ENCODE peak calls at places on chromosomes 7 and 10, in six cellular contexts. One of them, this sample, is unnamed. For H3K9me3, the result is how much of the 10 kb centered on the place peaks cover.

GRCh38 chr7:33854178-33854577 is 51.2 kb upstream of the BMPER start:
- DNase-seq in stomach: no peak
- DNase-seq in gastrocnemius medialis: no peak
- DNase-seq in A549: no peak
- DNase-seq in endothelial cell of umbilical vein: no peak
- DNase-seq in tibial nerve: no peak
- DNase-seq in this sample: no peak

GRCh38 chr7:65722361-65722792 is 150.5 kb upstream of the VKORC1L1 start:
- DNase-seq in stomach: peak
- DNase-seq in A549: peak
- DNase-seq in gastrocnemius medialis: peak
- DNase-seq in endothelial cell of umbilical vein: peak
- DNase-seq in tibial nerve: peak
- DNase-seq in this sample: no peak

GRCh38 chr10:97117372-97117771 is 68.4 kb downstream of the SLIT1 start:
- DNase-seq in tibial nerve: no peak
- DNase-seq in stomach: no peak
- DNase-seq in A549: peak
- DNase-seq in gastrocnemius medialis: no peak
- DNase-seq in endothelial cell of umbilical vein: peak
- DNase-seq in this sample: no peak

GRCh38 chr10:112343056-112343806 is 30.7 kb upstream of the ACSL5 start:
- DNase-seq in A549: no peak
- DNase-seq in tibial nerve: no peak
- DNase-seq in stomach: no peak
- DNase-seq in endothelial cell of umbilical vein: peak
- DNase-seq in gastrocnemius medialis: no peak
- DNase-seq in this sample: no peak

GRCh38 chr10:43891241-43891640 is 242.6 kb upstream of the ZNF32 start:
- DNase-seq in tibial nerve: no peak
- DNase-seq in gastrocnemius medialis: no peak
- DNase-seq in endothelial cell of umbilical vein: no peak
- DNase-seq in stomach: no peak
- DNase-seq in A549: no peak
- DNase-seq in this sample: no peak

GRCh38 chr7:87624628-87625027 is 3.6 kb upstream of the RUNDC3B start:
- DNase-seq in tibial nerve: no peak
- DNase-seq in stomach: no peak
- DNase-seq in A549: no peak
- DNase-seq in endothelial cell of umbilical vein: no peak
- DNase-seq in gastrocnemius medialis: no peak
- DNase-seq in this sample: no peak

GRCh38 chr7:2629740-2630681 is 1.8 kb upstream of the TTYH3 start:
- DNase-seq in endothelial cell of umbilical vein: no peak
- DNase-seq in stomach: peak
- DNase-seq in gastrocnemius medialis: no peak
- DNase-seq in tibial nerve: no peak
- DNase-seq in A549: no peak
- DNase-seq in this sample: no peak

GRCh38 chr7:107874605-107875446 is 16.2 kb upstream of the DLD start:
- DNase-seq in endothelial cell of umbilical vein: peak
- DNase-seq in A549: peak
- DNase-seq in tibial nerve: peak
- DNase-seq in stomach: peak
- DNase-seq in gastrocnemius medialis: peak
- DNase-seq in this sample: no peak

GRCh38 chr7:123594813-123595241 is 6.8 kb upstream of the ASB15 start:
- DNase-seq in endothelial cell of umbilical vein: no peak
- DNase-seq in A549: no peak
- DNase-seq in gastrocnemius medialis: no peak
- DNase-seq in tibial nerve: no peak
- DNase-seq in stomach: no peak
- DNase-seq in this sample: no peak

GRCh38 chr10:95478935-95479334 is 82.2 kb downstream of the SORBS1 start:
- DNase-seq in stomach: no peak
- DNase-seq in endothelial cell of umbilical vein: peak
- DNase-seq in A549: no peak
- DNase-seq in gastrocnemius medialis: peak
- DNase-seq in tibial nerve: peak
- DNase-seq in this sample: no peak

GRCh38 chr7:20340839-20341238 is 10.1 kb downstream of the ITGB8 start:
- DNase-seq in gastrocnemius medialis: no peak
- DNase-seq in A549: no peak
- DNase-seq in endothelial cell of umbilical vein: no peak
- DNase-seq in tibial nerve: no peak
- DNase-seq in stomach: peak
- DNase-seq in this sample: no peak

GRCh38 chr7:22663319-22663718 is 63.7 kb upstream of the IL6 start:
- DNase-seq in stomach: no peak
- DNase-seq in tibial nerve: no peak
- DNase-seq in endothelial cell of umbilical vein: peak
- DNase-seq in gastrocnemius medialis: no peak
- DNase-seq in A549: no peak
- DNase-seq in this sample: no peak

GRCh38 chr10:3655528-3655927 is 129.5 kb downstream of the KLF6 start:
- DNase-seq in A549: no peak
- DNase-seq in stomach: no peak
- DNase-seq in tibial nerve: no peak
- DNase-seq in endothelial cell of umbilical vein: no peak
- DNase-seq in gastrocnemius medialis: no peak
- DNase-seq in this sample: no peak

GRCh38 chr7:116578526-116578925 is 53.7 kb downstream of the CAV1 start:
- DNase-seq in gastrocnemius medialis: no peak
- DNase-seq in tibial nerve: no peak
- DNase-seq in A549: no peak
- DNase-seq in endothelial cell of umbilical vein: no peak
- DNase-seq in stomach: no peak
- DNase-seq in this sample: no peak

GRCh38 chr10:21518629-21519321 is 6.7 kb downstream of the SKIDA1 start:
- DNase-seq in stomach: no peak
- DNase-seq in tibial nerve: no peak
- DNase-seq in gastrocnemius medialis: no peak
- DNase-seq in endothelial cell of umbilical vein: peak
- DNase-seq in A549: no peak
- DNase-seq in this sample: no peak

GRCh38 chr7:7808156-7808555 is 89.7 kb upstream of the RPA3 start:
- DNase-seq in A549: peak
- DNase-seq in tibial nerve: no peak
- DNase-seq in endothelial cell of umbilical vein: no peak
- DNase-seq in gastrocnemius medialis: no peak
- DNase-seq in stomach: no peak
- DNase-seq in this sample: no peak

GRCh38 chr7:49721441-49721840 is 52.0 kb upstream of the VWC2 start:
- DNase-seq in stomach: no peak
- DNase-seq in tibial nerve: no peak
- DNase-seq in A549: no peak
- DNase-seq in endothelial cell of umbilical vein: no peak
- DNase-seq in gastrocnemius medialis: no peak
- DNase-seq in this sample: no peak

GRCh38 chr10:33009244-33010131 is 51.5 kb upstream of the ITGB1 start:
- DNase-seq in stomach: no peak
- DNase-seq in tibial nerve: no peak
- DNase-seq in endothelial cell of umbilical vein: no peak
- DNase-seq in A549: no peak
- DNase-seq in gastrocnemius medialis: no peak
- DNase-seq in this sample: no peak

GRCh38 chr10:33005322-33006282 is 47.6 kb upstream of the ITGB1 start:
- DNase-seq in endothelial cell of umbilical vein: peak
- DNase-seq in tibial nerve: peak
- DNase-seq in A549: peak
- DNase-seq in stomach: peak
- DNase-seq in gastrocnemius medialis: peak
- DNase-seq in this sample: no peak

GRCh38 chr10:33006342-33006887 is 48.4 kb upstream of the ITGB1 start:
- DNase-seq in A549: no peak
- DNase-seq in stomach: no peak
- DNase-seq in tibial nerve: no peak
- DNase-seq in endothelial cell of umbilical vein: no peak
- DNase-seq in gastrocnemius medialis: no peak
- DNase-seq in this sample: no peak

GRCh38 chr10:33010132-33011037 is 52.4 kb upstream of the ITGB1 start:
- DNase-seq in stomach: no peak
- DNase-seq in A549: peak
- DNase-seq in endothelial cell of umbilical vein: peak
- DNase-seq in gastrocnemius medialis: no peak
- DNase-seq in tibial nerve: no peak
- DNase-seq in this sample: no peak

GRCh38 chr10:33008499-33009243 is 50.6 kb upstream of the ITGB1 start:
- DNase-seq in stomach: peak
- DNase-seq in A549: no peak
- DNase-seq in gastrocnemius medialis: peak
- DNase-seq in tibial nerve: peak
- DNase-seq in endothelial cell of umbilical vein: peak
- DNase-seq in this sample: no peak
- TF ChIP-seq POLR2A in stomach: no peak
- TF ChIP-seq POLR2A in A549: no peak
- TF ChIP-seq POLR2A in gastrocnemius medialis: no peak
- TF ChIP-seq POLR2A in tibial nerve: no peak
- TF ChIP-seq POLR2A in endothelial cell of umbilical vein: no peak
- TF ChIP-seq POLR2A in this sample: no peak

DNA sequence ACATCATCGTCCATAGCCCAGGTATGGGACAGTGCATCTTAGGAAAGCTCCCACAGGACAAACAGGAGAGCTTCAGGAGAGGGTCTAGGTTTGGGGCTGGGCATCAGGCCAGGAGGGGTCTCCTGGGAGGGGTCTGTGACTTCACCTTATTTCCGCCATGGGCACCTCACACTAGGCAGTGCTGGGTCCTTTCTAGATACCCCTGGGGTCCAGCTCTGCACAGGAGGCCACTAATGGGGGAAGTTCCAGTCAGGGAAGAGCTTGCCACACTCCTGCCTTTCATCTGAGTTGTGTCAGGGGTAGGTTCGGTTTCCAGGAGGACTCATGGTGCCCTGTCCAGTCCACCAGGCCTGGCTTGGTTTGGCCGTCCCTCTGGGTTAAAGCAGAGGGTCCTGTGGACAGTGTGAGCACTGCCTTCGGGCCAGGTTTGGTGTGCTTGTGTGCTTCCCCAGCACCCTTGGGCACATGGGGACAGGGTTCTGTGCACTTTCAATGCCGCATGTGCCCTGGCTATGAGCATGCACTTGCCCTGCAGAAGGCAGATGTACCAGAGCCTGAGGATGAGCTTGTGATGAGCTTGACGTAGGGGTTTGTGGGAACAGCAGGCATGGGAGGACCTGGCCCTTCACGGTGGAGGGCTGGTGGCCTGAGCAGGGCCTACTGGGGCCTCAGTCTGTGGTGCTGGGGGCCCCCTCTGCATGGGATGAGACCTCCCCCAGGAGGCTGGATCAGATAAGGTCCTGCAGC is 377.7 kb upstream of the NUPR2 start:
- DNase-seq in tibial nerve: no peak
- DNase-seq in A549: no peak
- DNase-seq in endothelial cell of umbilical vein: no peak
- DNase-seq in stomach: no peak
- DNase-seq in gastrocnemius medialis: no peak
- DNase-seq in this sample: no peak
- H3K9me3 ChIP-seq in tibial nerve: under half
- H3K9me3 ChIP-seq in A549: under half
- H3K9me3 ChIP-seq in endothelial cell of umbilical vein: under half
- H3K9me3 ChIP-seq in stomach: under half
- H3K9me3 ChIP-seq in gastrocnemius medialis: under half
- H3K9me3 ChIP-seq in this sample: half or more

GRCh38 chr7:96709381-96710228 is at the start of gene SEM1:
- DNase-seq in A549: peak
- DNase-seq in tibial nerve: peak
- DNase-seq in stomach: peak
- DNase-seq in gastrocnemius medialis: peak
- DNase-seq in endothelial cell of umbilical vein: peak
- DNase-seq in this sample: peak
- TF ChIP-seq POLR2A in A549: peak
- TF ChIP-seq POLR2A in tibial nerve: no peak
- TF ChIP-seq POLR2A in stomach: no peak
- TF ChIP-seq POLR2A in gastrocnemius medialis: peak
- TF ChIP-seq POLR2A in endothelial cell of umbilical vein: peak
- TF ChIP-seq POLR2A in this sample: no peak

DNA sequence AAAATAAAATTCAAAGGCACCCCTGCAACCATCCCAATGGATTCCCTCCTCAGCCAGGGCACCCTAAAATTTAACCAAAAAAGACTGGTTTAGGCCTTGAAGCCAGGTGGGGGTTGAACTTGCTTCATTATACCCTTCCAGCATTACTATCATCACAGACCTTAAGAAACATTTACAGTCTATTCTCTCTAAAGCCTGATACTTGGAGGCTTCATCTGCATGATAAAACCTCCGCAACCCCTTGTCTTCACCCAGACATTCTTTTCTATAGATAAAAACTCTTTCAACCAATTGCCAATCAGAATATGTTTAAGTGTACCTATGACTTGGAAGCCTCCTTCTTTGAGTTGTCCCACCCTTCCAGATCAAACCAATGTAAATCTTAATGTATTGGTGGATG is 17.9 kb downstream of the AVL9 start:
- DNase-seq in stomach: no peak
- DNase-seq in endothelial cell of umbilical vein: no peak
- DNase-seq in tibial nerve: no peak
- DNase-seq in A549: no peak
- DNase-seq in gastrocnemius medialis: no peak
- DNase-seq in this sample: no peak
- H3K9me3 ChIP-seq in stomach: under half
- H3K9me3 ChIP-seq in endothelial cell of umbilical vein: under half
- H3K9me3 ChIP-seq in tibial nerve: under half
- H3K9me3 ChIP-seq in A549: under half
- H3K9me3 ChIP-seq in gastrocnemius medialis: under half
- H3K9me3 ChIP-seq in this sample: under half

GRCh38 chr10:61896854-61897661 is 4.4 kb upstream of the ARID5B start:
- DNase-seq in stomach: peak
- DNase-seq in gastrocnemius medialis: no peak
- DNase-seq in endothelial cell of umbilical vein: peak
- DNase-seq in tibial nerve: peak
- DNase-seq in A549: peak
- DNase-seq in this sample: no peak
- TF ChIP-seq POLR2A in stomach: no peak
- TF ChIP-seq POLR2A in gastrocnemius medialis: no peak
- TF ChIP-seq POLR2A in endothelial cell of umbilical vein: no peak
- TF ChIP-seq POLR2A in tibial nerve: no peak
- TF ChIP-seq POLR2A in A549: no peak
- TF ChIP-seq POLR2A in this sample: no peak

DNA sequence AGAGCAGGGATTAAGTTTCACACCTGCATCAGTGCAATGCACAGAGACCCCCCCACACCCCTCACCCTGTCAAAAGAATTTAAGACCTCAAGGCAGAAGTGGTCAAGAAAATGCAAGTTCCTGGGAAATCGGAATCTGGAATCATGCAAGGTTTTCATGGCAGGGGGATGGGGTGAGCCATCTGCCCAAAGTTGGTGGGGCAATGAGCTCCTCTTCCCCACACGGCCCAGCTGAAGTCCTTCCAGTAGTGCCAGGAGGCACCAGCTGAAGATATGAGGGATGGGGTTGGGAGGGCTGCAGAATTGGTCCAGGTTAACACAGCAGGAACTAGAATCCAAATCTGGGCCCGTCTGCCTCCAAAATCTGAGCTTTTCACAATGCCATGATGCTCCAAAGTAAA is 25.0 kb upstream of the TMEM273 start:
- DNase-seq in stomach: no peak
- DNase-seq in A549: no peak
- DNase-seq in tibial nerve: no peak
- DNase-seq in gastrocnemius medialis: no peak
- DNase-seq in endothelial cell of umbilical vein: no peak
- DNase-seq in this sample: no peak
- H3K9me3 ChIP-seq in stomach: under half
- H3K9me3 ChIP-seq in A549: under half
- H3K9me3 ChIP-seq in tibial nerve: under half
- H3K9me3 ChIP-seq in gastrocnemius medialis: under half
- H3K9me3 ChIP-seq in endothelial cell of umbilical vein: under half
- H3K9me3 ChIP-seq in this sample: under half